ENCODE peak calls at places on chromosomes 16 and 17, in five cellular contexts. U is CD8-positive, alpha-beta memory T cell; C is breast epithelium; T is psoas muscle; S is CD4-positive, alpha-beta T cell. B is an unnamed sample. For H3K27me3, the result is how much of the 10 kb centered on the place peaks cover.

GRCh38 chr16:9232102-9232501 is 140.7 kb downstream of the HAPSTR1 start:
- DNase-seq in U (no peak), C (no peak), S (no peak), T (no peak), B (no peak)

GRCh38 chr17:11287791-11288190 is 46.8 kb downstream of the SHISA6 start:
- DNase-seq in S (no peak), T (no peak), U (no peak), C (no peak), B (no peak)

GRCh38 chr16:83113317-83113716 is 486.5 kb downstream of the CDH13 start:
- DNase-seq in U (no peak), T (no peak), S (no peak), C (no peak), B (peak)

GRCh38 chr16:83392743-83393142 is 415.0 kb upstream of the HSBP1 start:
- DNase-seq in U (no peak), C (no peak), S (no peak), T (no peak), B (no peak)

GRCh38 chr16:15752717-15753488 is 102.9 kb downstream of the NDE1 start:
- DNase-seq in C (no peak), U (no peak), T (no peak), S (no peak), B (no peak)

GRCh38 chr17:28717578-28718316 is at the start of gene RAB34:
- DNase-seq in S (peak), T (peak), U (no peak), C (peak), B (no peak)

GRCh38 chr16:8565498-8565897 is 24.8 kb downstream of the TMEM114 start:
- DNase-seq in S (no peak), C (no peak), U (no peak), T (no peak), B (no peak)

GRCh38 chr17:19739241-19740201 is 8.6 kb downstream of the ALDH3A1 start:
- DNase-seq in T (no peak), U (no peak), S (no peak), C (no peak), B (no peak)

GRCh38 chr17:45132569-45133463 is 501 bp upstream of the PLCD3 start:
- DNase-seq in S (peak), C (peak), T (peak), U (peak), B (peak)

GRCh38 chr17:67386965-67387551 is 10.0 kb downstream of the PITPNC1 start:
- DNase-seq in C (no peak), T (peak), U (peak), S (peak), B (peak)

GRCh38 chr16:47142469-47143328 is 1.0 kb downstream of the NETO2 start:
- DNase-seq in U (peak), C (no peak), S (peak), T (peak), B (no peak)

GRCh38 chr17:67532326-67532871 is 155.3 kb downstream of the PITPNC1 start:
- DNase-seq in T (no peak), S (no peak), C (no peak), U (no peak), B (no peak)

GRCh38 chr17:63824362-63824761 is 2.9 kb upstream of the PSMC5 start:
- DNase-seq in C (no peak), S (no peak), U (no peak), T (no peak), B (no peak)

GRCh38 chr17:37885136-37885535 is 39.1 kb upstream of the TBC1D3K start:
- DNase-seq in S (no peak), T (no peak), U (no peak), C (no peak), B (no peak)

GRCh38 chr16:87603684-87604571 is 1.6 kb downstream of the JPH3 start:
- DNase-seq in T (no peak), S (no peak), C (no peak), U (no peak), B (no peak)

GRCh38 chr17:19677736-19678379 is 29.3 kb downstream of the ALDH3A2 start:
- DNase-seq in S (no peak), U (no peak), C (no peak), T (no peak), B (no peak)

GRCh38 chr16:82671743-82672142 is 45.0 kb downstream of the CDH13 start:
- DNase-seq in U (no peak), C (no peak), S (no peak), T (no peak), B (no peak)

GRCh38 chr17:29927546-29927945 is 2.5 kb downstream of the SSH2 start:
- DNase-seq in T (no peak), C (no peak), U (no peak), S (no peak), B (peak)

GRCh38 chr16:4511441-4512082 is 27.0 kb downstream of the CDIP1 start:
- DNase-seq in C (no peak), S (no peak), U (no peak), T (no peak), B (peak)

GRCh38 chr16:7374614-7375174 is 42.0 kb downstream of the RBFOX1 start:
- DNase-seq in U (no peak), S (no peak), C (no peak), T (no peak), B (no peak)

GRCh38 chr17:38442548-38442947 is 14.3 kb downstream of the ARHGAP23 start:
- DNase-seq in T (peak), C (no peak), S (no peak), U (no peak), B (no peak)

GRCh38 chr16:31052131-31052530 is 18.8 kb downstream of the STX4 start:
- DNase-seq in T (no peak), S (no peak), U (no peak), C (no peak), B (peak)

GRCh38 chr16:89038811-89039735 is 54.6 kb upstream of the ACSF3 start:
- DNase-seq in S (no peak), T (no peak), C (no peak), U (no peak), B (no peak)

GRCh38 chr16:17273142-17273561 is 197.6 kb downstream of the XYLT1 start:
- DNase-seq in T (no peak), C (no peak), S (no peak), U (no peak), B (peak)

GRCh38 chr16:66880288-66881013 is at the start of gene PDP2:
- DNase-seq in T (peak), C (peak), S (peak), U (peak), B (peak)
- H3K27ac ChIP-seq in T (peak), C (peak), S (no peak), U (peak), B (peak)

GRCh38 chr17:69320210-69320907 is 6.6 kb downstream of the ABCA5 start:
- DNase-seq in U (no peak), T (no peak), S (no peak), C (no peak), B (no peak)

GRCh38 chr17:69317625-69318024 is 9.3 kb downstream of the ABCA5 start:
- DNase-seq in T (no peak), U (no peak), S (no peak), C (no peak), B (no peak)

GRCh38 chr17:69314246-69315030 is 12.5 kb downstream of the ABCA5 start:
- DNase-seq in U (no peak), S (no peak), C (no peak), T (no peak), B (no peak)
- H3K27me3 ChIP-seq in U (under half), S (under half), C (under half), T (under half), B (under half)

DNA sequence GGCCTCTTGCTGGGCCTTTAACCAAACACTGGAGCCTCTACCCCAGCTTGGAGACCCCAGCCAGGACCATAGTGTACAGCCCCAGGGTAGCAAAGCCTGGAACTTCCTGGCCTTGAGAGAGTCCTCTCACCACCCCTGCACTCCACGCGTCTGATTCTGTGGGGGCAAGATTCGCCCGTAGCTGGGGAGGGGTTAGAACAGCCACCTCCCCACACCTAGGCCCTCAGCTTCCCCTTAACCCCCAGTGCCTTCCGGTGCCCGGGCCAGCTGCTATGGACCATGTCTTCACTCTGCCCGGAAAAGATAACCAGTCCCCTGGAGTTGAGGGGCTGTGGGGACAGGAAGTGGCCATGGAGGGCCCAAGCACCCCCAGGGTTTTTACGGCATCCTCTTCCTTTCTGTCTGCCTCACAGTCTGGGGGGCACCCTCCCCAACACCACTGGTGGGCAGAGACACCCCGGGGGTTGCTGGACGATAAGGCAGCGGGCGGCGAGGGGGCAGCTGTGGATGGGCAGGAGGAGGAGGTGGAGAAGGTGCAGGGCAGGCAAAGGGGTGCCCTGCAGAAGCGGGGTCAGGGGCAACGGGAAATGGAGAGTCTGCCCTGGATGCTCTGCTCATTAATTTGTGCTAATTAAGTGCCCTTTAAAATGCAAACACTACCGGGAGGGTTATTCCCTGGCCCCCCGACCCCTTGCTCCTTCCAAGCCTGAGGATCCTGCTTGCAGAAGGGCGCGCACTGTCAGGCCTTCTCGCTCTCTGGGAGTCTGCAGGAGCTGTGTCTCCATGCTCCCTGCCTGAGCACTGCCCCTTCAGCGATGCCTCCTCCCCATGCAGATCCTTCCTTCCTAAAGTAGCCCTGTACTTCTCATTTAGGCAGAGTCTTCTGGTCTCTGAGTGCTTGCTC is 2.4 kb downstream of the PRSS27 start:
- DNase-seq in S (peak), U (no peak), C (no peak), T (no peak), B (no peak)
- H3K27ac ChIP-seq in S (no peak), U (no peak), C (no peak), T (no peak), B (no peak)

GRCh38 chr16:85749686-85750020 is 1.2 kb downstream of the C16orf74 start:
- DNase-seq in T (no peak), U (no peak), S (no peak), C (no peak), B (no peak)

GRCh38 chr16:85752511-85753420 is 1.9 kb upstream of the C16orf74 start:
- DNase-seq in T (no peak), U (no peak), C (peak), S (no peak), B (peak)

GRCh38 chr16:85751665-85752501 is 987 bp upstream of the C16orf74 start:
- DNase-seq in U (no peak), C (no peak), S (no peak), T (no peak), B (no peak)

GRCh38 chr16:85750827-85751641 is at the start of gene C16orf74:
- DNase-seq in T (no peak), C (no peak), S (no peak), U (peak), B (peak)

DNA sequence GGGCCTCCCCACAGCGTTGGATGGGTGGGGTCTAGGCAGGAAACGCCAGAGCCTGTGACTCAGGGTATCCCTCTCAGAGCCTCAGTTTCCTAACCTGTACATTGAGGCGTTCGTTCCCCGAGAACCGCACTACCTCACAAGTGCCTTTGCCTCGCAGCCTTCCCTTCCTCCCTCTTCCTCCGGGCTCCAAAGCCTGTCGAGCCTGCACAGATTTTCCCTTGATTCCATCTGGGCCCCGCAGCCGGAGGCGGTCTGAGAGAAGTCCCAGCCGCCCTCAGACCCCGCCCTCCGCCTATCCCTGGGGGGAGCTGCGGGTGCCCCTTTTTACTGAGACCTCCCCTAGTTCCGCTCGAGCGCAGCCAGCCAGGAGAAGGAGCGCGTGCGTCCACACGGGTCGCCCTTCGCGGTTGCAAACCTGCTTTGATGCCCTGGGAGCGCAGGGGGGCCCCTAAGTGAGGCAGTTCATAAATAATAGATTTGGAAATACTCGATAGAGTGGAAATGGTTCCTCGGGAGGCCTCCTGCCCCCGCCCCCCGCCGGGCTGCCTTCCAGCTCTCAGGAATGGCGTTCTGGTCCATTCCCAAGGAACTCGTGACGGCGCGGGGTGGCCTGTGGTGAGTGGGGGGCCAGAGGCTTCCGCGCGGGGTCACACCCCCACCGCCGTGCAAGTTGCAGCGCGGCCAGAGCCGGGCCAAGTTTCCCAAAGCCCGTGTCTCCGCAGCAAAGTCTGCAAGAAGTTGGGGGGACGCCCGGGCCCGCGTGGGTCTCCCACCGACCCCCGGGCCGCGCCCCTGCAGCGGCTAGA is 672 bp downstream of the C16orf74 start:
- DNase-seq in T (no peak), S (no peak), C (no peak), U (peak), B (no peak)
- H3K27me3 ChIP-seq in T (under half), S (under half), C (under half), U (under half), B (under half)

DNA sequence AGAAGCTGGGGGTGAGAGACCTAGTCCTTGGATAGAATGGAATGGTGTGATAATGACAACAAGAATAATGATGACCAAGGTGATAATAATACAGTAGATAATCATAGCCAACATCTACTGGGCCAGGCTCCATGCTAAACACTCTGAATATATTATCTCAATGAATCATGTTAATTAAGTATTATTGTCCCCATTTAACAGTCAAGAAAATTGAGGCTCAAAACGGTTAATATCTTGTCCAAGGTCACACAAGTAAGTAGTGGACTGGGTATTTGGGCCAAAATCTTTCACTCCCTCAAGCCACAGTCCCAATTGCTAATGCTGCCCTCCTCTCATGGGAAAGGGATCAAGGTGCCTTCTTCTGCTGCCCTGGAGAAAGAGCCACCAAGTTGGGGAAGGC is 3.9 kb upstream of the KRT19 start:
- DNase-seq in S (no peak), C (no peak), T (no peak), U (no peak), B (no peak)
- H3K27ac ChIP-seq in S (no peak), C (peak), T (no peak), U (no peak), B (no peak)